ENCODE peak calls at places on chromosomes 16 and 17, in four cellular contexts. One of them, this sample, is unnamed.

GRCh38 chr17:76688165-76688622 is 22.6 kb downstream of the MXRA7 start:
- DNase-seq in heart left ventricle: no peak
- DNase-seq in H9: no peak
- DNase-seq in smooth muscle cell of the brain vasculature: no peak
- DNase-seq in this sample: no peak

GRCh38 chr16:88007321-88007731 is 56.1 kb downstream of the BANP start:
- DNase-seq in smooth muscle cell of the brain vasculature: no peak
- DNase-seq in heart left ventricle: no peak
- DNase-seq in H9: no peak
- DNase-seq in this sample: no peak

GRCh38 chr17:40373324-40373723 is 8.8 kb upstream of the GJD3 start:
- DNase-seq in H9: no peak
- DNase-seq in heart left ventricle: no peak
- DNase-seq in smooth muscle cell of the brain vasculature: no peak
- DNase-seq in this sample: peak

GRCh38 chr17:81387235-81388060 is 7.8 kb upstream of the BAHCC1 start:
- DNase-seq in smooth muscle cell of the brain vasculature: no peak
- DNase-seq in heart left ventricle: peak
- DNase-seq in H9: no peak
- DNase-seq in this sample: peak

GRCh38 chr16:79415983-79416641 is 184.4 kb downstream of the MAF start:
- DNase-seq in smooth muscle cell of the brain vasculature: no peak
- DNase-seq in H9: no peak
- DNase-seq in heart left ventricle: no peak
- DNase-seq in this sample: no peak

GRCh38 chr16:86580798-86581185 is 2.4 kb downstream of the FOXL1 start:
- DNase-seq in smooth muscle cell of the brain vasculature: no peak
- DNase-seq in H9: no peak
- DNase-seq in heart left ventricle: no peak
- DNase-seq in this sample: no peak

GRCh38 chr16:27273670-27274522 is 5.3 kb upstream of the NSMCE1 start:
- DNase-seq in smooth muscle cell of the brain vasculature: peak
- DNase-seq in heart left ventricle: no peak
- DNase-seq in H9: no peak
- DNase-seq in this sample: no peak

GRCh38 chr17:27601069-27601974 is 29.7 kb upstream of the LGALS9 start:
- DNase-seq in smooth muscle cell of the brain vasculature: peak
- DNase-seq in H9: peak
- DNase-seq in heart left ventricle: peak
- DNase-seq in this sample: peak